ENCODE peak calls at places on chromosomes 4 and X, in six cellular contexts. H, N, B, K, J and C are unnamed samples.
A peak's percentile ranks its signal among the peaks of the same experiment; 100 is the strongest.

GRCh38 chr4:970854-971520 is 2.4 kb downstream of the DGKQ start:
- DNase-seq in H (no peak), N (no peak), B (no peak), K (no peak), J (no peak), C (no peak)

GRCh38 chrX:108001218-108001814 is 19.1 kb upstream of the TEX13B start:
- DNase-seq in H (peak; percentile 28), N (no peak), B (no peak), K (no peak), J (no peak), C (no peak)

GRCh38 chr4:153916273-153916755 is 127.4 kb upstream of the SFRP2 start:
- DNase-seq in H (no peak), N (no peak), B (no peak), K (no peak), J (no peak), C (no peak)

GRCh38 chr4:112751447-112751846 is 114.5 kb downstream of the LARP7 start:
- DNase-seq in H (no peak), N (no peak), B (no peak), K (no peak), J (no peak), C (no peak)

GRCh38 chr4:79248610-79249009 is 77.3 kb downstream of the NAA11 start:
- DNase-seq in H (no peak), N (no peak), B (peak; percentile 50), K (no peak), J (no peak), C (no peak)

GRCh38 chrX:80812176-80812575 is 2.5 kb upstream of the BRWD3 start:
- DNase-seq in H (no peak), N (no peak), B (no peak), K (no peak), J (no peak), C (no peak)

GRCh38 chr4:119525771-119526712 is 102.6 kb downstream of the PDE5A start:
- DNase-seq in H (no peak), N (no peak), B (no peak), K (no peak), J (no peak), C (no peak)

GRCh38 chr4:5037553-5038551 is 13.4 kb upstream of the STK32B start:
- DNase-seq in H (peak; percentile 47), N (no peak), B (no peak), K (no peak), J (no peak), C (no peak)

GRCh38 chrX:68433155-68433980 is at the start of gene OPHN1:
- DNase-seq in H (peak; percentile 51), N (peak; percentile 75), B (peak; percentile 90), K (peak; percentile 92), J (peak; percentile 64), C (peak; percentile 80)

DNA sequence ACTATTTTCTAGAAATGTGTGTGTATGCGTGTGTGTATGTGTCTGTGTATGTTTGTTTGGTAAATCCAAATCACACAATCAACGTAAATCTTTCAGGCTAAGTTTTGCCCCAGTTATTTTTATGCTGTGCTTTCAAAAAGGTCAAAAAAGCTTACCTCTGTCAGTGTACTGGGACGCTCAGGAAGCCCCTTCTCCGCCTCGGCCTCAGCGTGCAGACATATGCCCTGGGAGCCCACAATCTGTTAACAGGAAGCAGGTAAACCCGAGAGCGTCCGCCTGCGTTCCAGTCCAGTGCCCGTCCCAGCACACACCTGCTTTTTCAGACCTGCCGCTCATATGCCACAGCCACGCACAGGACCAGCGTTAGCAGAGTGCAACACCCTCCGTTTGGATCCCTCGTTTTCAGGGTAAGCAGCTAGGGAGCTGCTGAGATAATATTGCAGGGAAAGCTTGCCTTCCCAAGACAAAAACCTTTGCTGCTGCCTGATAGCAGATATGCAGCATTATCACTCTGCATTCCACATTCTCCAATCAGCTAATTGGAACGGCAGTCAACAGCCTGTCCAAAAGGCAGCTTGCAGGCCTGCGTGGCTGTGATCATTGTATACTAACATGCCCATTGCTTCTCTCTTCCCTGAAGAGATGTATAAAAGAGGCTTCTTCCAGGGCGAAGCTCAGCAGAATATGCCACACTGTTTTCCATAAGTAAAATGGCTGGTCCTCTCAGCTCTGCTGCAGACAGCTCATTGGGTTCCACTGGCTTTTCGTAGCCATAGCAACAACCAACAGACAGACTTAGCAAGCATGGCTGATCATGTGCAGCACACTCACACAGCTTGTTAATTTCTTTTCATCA is at the start of gene SORBS2:
- DNase-seq in H (no peak), N (no peak), B (peak; percentile 73), K (no peak), J (no peak), C (no peak)
- H3K4me1 ChIP-seq in H (no peaks in the 10 kb centered on the region), N (no peaks in the 10 kb centered on the region), B (peaks cover 4% of the 10 kb centered on the region), K (no peaks in the 10 kb centered on the region), J (no peaks in the 10 kb centered on the region), C (no peaks in the 10 kb centered on the region)

GRCh38 chrX:66035667-66036066 is 4.2 kb downstream of the VSIG4 start:
- DNase-seq in H (no peak), N (no peak), B (no peak), K (no peak), J (no peak), C (no peak)

GRCh38 chrX:66028936-66029335 is 10.9 kb downstream of the VSIG4 start:
- DNase-seq in H (no peak), N (no peak), B (no peak), K (no peak), J (no peak), C (no peak)

DNA sequence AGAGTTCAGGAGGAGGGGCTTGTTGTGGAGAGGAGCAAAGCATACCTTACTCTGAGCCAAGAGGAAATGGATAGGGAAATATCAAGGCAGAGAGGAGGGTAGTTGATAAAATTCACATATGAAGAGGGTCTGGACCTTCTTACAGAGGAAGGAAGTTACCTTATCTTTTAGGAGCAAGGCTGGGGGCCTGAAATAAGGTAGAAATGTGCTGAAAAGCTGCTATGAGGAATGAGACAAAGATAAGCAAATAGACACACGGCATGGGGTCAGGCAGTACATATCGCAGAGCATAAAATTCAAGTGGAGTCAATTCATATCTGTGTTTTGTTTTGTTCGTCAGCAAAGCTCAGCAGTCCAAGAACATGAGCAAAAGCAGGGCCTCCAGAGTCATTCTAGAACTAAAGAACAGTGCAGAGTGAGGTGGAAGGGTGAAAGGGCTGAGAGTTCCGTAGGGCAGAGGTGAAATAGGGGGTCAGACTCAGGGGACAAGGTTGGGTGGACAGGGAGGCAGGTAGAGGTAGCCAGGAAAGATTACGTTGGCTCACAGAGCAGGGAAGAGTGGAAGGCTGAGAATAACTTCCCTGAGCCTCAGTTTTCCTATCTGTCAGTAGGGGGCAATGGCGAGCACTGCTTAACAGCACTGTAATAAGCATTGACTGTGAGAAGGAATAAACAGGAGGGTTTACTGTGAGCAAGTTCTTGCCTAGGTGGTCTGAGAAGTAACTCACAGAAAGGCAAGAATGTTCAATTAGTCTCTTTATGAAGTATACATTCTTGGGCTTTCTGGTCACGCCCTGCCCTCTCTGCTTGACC is 9.2 kb downstream of the VSIG4 start:
- DNase-seq in H (no peak), N (no peak), B (no peak), K (no peak), J (no peak), C (no peak)
- TF ChIP-seq EP300 in H (no peak), N (no peak), B (no peak), K (no peak), J (no peak), C (no peak)

GRCh38 chr4:173188648-173189047 is 20.0 kb downstream of the GALNT7 start:
- DNase-seq in H (no peak), N (no peak), B (no peak), K (no peak), J (no peak), C (no peak)

GRCh38 chr4:173192375-173193162 is 24.0 kb downstream of the GALNT7 start:
- DNase-seq in H (no peak), N (no peak), B (no peak), K (no peak), J (no peak), C (no peak)

GRCh38 chr4:173185832-173186545 is 17.4 kb downstream of the GALNT7 start:
- DNase-seq in H (no peak), N (no peak), B (no peak), K (no peak), J (no peak), C (no peak)

GRCh38 chr4:173191623-173192041 is 23.0 kb downstream of the GALNT7 start:
- DNase-seq in H (no peak), N (no peak), B (no peak), K (no peak), J (no peak), C (no peak)

GRCh38 chr4:173189117-173189693 is 20.6 kb downstream of the GALNT7 start:
- DNase-seq in H (no peak), N (no peak), B (no peak), K (no peak), J (no peak), C (no peak)
- H3K4me1 ChIP-seq in H (peaks cover 69% of the 10 kb centered on the region), N (peaks cover 1% of the 10 kb centered on the region), B (no peaks in the 10 kb centered on the region), K (peaks cover 6% of the 10 kb centered on the region), J (no peaks in the 10 kb centered on the region), C (peaks cover 3% of the 10 kb centered on the region)

GRCh38 chr4:51851090-51851936 is 8.4 kb downstream of the DCUN1D4 start:
- DNase-seq in H (no peak), N (no peak), B (no peak), K (peak; percentile 86), J (no peak), C (no peak)
- TF ChIP-seq EP300 in H (no peak), N (no peak), B (no peak), K (no peak), J (no peak), C (no peak)

GRCh38 chr4:63226236-63226635 is 1183.0 kb downstream of the TECRL start:
- DNase-seq in H (no peak), N (no peak), B (no peak), K (no peak), J (no peak), C (no peak)
- H3K4me1 ChIP-seq in H (no peaks in the 10 kb centered on the region), N (no peaks in the 10 kb centered on the region), B (no peaks in the 10 kb centered on the region), K (no peaks in the 10 kb centered on the region), J (no peaks in the 10 kb centered on the region), C (no peaks in the 10 kb centered on the region)

GRCh38 chr4:26372076-26372475 is 51.3 kb downstream of the RBPJ start:
- DNase-seq in H (no peak), N (no peak), B (no peak), K (no peak), J (no peak), C (no peak)

GRCh38 chr4:26369132-26370036 is 48.6 kb downstream of the RBPJ start:
- DNase-seq in H (no peak), N (no peak), B (no peak), K (no peak), J (no peak), C (no peak)

GRCh38 chr4:26368685-26369084 is 47.9 kb downstream of the RBPJ start:
- DNase-seq in H (no peak), N (no peak), B (no peak), K (no peak), J (no peak), C (no peak)

GRCh38 chr4:26375589-26375988 is 54.8 kb downstream of the RBPJ start:
- DNase-seq in H (no peak), N (no peak), B (no peak), K (no peak), J (no peak), C (no peak)

DNA sequence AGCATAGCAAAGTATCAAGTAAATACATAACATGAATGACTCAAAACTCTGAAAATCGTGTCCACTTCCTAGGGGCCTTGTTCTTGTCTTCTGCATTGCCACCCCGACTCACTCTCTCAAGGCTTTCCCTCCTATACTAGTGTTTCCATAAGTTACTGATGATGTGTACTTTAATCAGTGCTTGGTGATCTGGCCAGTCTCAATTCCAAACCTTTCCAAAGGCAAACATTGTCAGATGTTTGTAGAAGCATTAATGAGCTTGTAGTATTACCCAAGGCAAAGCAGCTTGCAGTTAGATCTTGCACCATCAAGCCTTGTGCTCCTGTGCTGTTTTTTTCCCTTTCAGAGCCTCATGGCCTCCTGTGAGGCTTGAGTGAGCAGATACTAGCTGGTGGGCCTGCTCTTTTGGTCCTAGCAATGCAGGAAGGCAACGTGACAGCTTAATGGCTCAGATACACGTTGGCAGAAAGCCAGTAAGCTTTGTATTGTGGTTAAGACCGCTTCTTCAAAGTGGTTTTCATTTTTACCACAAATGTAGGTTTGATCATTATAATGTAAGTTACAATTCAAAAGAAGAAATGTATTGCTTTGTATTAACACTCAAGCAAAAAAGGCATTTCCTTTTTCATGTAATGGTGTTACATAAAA is 51.8 kb downstream of the RBPJ start:
- DNase-seq in H (no peak), N (no peak), B (no peak), K (no peak), J (no peak), C (no peak)
- TF ChIP-seq EP300 in H (no peak), N (no peak), B (no peak), K (no peak), J (no peak), C (no peak)